ENCODE peak calls at places on chromosomes 2 and 18, in five cellular contexts. T, R, X, Q and B are unnamed samples.

GRCh38 chr2:109516445-109517117 is 97.2 kb downstream of the SEPTIN10 start:
- DNase-seq in T (peak), R (peak), X (peak), Q (peak), B (no peak)

GRCh38 chr2:195407782-195408181 is 249.2 kb upstream of the SLC39A10 start:
- DNase-seq in T (no peak), R (peak), X (no peak), Q (no peak), B (no peak)

GRCh38 chr18:77043541-77044280 is 88.9 kb downstream of the MBP start:
- DNase-seq in T (no peak), R (no peak), X (no peak), Q (no peak), B (no peak)

GRCh38 chr2:42792583-42793313 is at the start of gene HAAO:
- DNase-seq in T (peak), R (no peak), X (no peak), Q (peak), B (no peak)

GRCh38 chr2:33135645-33136044 is 188.9 kb downstream of the LTBP1 start:
- DNase-seq in T (no peak), R (no peak), X (no peak), Q (no peak), B (no peak)

GRCh38 chr2:197075754-197076337 is 149.3 kb upstream of the PGAP1 start:
- DNase-seq in T (no peak), R (peak), X (no peak), Q (no peak), B (no peak)

GRCh38 chr18:52459890-52460289 is 119.9 kb downstream of the DCC start:
- DNase-seq in T (no peak), R (no peak), X (no peak), Q (no peak), B (no peak)

GRCh38 chr18:80181642-80182461 is 65.5 kb downstream of the PARD6G start:
- DNase-seq in T (no peak), R (no peak), X (no peak), Q (peak), B (no peak)

GRCh38 chr2:8582191-8582849 is 99.5 kb upstream of the ID2 start:
- DNase-seq in T (no peak), R (no peak), X (no peak), Q (no peak), B (peak)

GRCh38 chr2:9519250-9519649 is 36.4 kb downstream of the ADAM17 start:
- DNase-seq in T (no peak), R (no peak), X (no peak), Q (no peak), B (no peak)

GRCh38 chr2:41736105-41736567 is 311.7 kb upstream of the PKDCC start:
- DNase-seq in T (no peak), R (no peak), X (no peak), Q (no peak), B (no peak)

GRCh38 chr2:146634256-146635068 is 1210.4 kb upstream of the ACVR2A start:
- DNase-seq in T (no peak), R (peak), X (peak), Q (no peak), B (no peak)

GRCh38 chr2:143732076-143732475 is 602.9 kb downstream of the ARHGAP15 start:
- DNase-seq in T (no peak), R (peak), X (no peak), Q (no peak), B (no peak)

GRCh38 chr2:213125646-213126347 is 25.6 kb downstream of the IKZF2 start:
- DNase-seq in T (no peak), R (no peak), X (no peak), Q (no peak), B (no peak)

GRCh38 chr2:200453853-200454524 is 55.9 kb downstream of the KCTD18 start:
- DNase-seq in T (no peak), R (no peak), X (no peak), Q (no peak), B (no peak)
- TF ChIP-seq CTCF in T (no peak), R (no peak), X (no peak), Q (no peak), B (no peak)

GRCh38 chr2:45816273-45816672 is 164.8 kb downstream of the PRKCE start:
- DNase-seq in T (peak), R (peak), X (no peak), Q (peak), B (no peak)
- TF ChIP-seq CTCF in T (no peak), R (no peak), X (no peak), Q (no peak), B (no peak)

GRCh38 chr18:48446582-48447225 is 37.5 kb upstream of the ZBTB7C start:
- DNase-seq in T (peak), R (peak), X (peak), Q (peak), B (peak)
- TF ChIP-seq CTCF in T (peak), R (peak), X (peak), Q (peak), B (peak)

DNA sequence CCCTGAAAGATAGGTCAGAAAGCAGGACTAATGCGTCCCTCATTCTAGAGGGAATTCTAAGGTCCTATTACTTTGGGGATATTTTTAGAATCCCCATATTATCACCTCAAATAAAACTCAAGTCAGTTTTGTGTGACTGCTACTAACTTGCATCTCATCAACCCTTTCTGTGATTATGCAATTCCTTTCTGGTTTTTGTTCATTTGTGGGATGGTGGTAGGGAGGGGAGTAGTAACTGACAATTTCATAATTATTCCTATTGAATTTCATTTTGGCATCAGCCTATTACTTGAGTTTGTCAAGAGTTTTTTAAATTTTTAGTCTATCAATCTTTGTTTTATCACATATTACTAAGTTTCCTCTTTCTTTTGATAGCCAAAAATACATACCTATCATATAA is 28.4 kb upstream of the TANK start:
- DNase-seq in T (no peak), R (no peak), X (no peak), Q (no peak), B (no peak)
- TF ChIP-seq CTCF in T (no peak), R (no peak), X (no peak), Q (no peak), B (no peak)

GRCh38 chr2:78865663-78866062 is 159.8 kb upstream of the REG3G start:
- DNase-seq in T (no peak), R (no peak), X (no peak), Q (no peak), B (no peak)

GRCh38 chr2:78864205-78864604 is 161.3 kb upstream of the REG3G start:
- DNase-seq in T (no peak), R (no peak), X (no peak), Q (no peak), B (no peak)

GRCh38 chr2:78861546-78861945 is 164.0 kb upstream of the REG3G start:
- DNase-seq in T (no peak), R (peak), X (no peak), Q (no peak), B (no peak)
- TF ChIP-seq CTCF in T (peak), R (peak), X (no peak), Q (no peak), B (peak)

DNA sequence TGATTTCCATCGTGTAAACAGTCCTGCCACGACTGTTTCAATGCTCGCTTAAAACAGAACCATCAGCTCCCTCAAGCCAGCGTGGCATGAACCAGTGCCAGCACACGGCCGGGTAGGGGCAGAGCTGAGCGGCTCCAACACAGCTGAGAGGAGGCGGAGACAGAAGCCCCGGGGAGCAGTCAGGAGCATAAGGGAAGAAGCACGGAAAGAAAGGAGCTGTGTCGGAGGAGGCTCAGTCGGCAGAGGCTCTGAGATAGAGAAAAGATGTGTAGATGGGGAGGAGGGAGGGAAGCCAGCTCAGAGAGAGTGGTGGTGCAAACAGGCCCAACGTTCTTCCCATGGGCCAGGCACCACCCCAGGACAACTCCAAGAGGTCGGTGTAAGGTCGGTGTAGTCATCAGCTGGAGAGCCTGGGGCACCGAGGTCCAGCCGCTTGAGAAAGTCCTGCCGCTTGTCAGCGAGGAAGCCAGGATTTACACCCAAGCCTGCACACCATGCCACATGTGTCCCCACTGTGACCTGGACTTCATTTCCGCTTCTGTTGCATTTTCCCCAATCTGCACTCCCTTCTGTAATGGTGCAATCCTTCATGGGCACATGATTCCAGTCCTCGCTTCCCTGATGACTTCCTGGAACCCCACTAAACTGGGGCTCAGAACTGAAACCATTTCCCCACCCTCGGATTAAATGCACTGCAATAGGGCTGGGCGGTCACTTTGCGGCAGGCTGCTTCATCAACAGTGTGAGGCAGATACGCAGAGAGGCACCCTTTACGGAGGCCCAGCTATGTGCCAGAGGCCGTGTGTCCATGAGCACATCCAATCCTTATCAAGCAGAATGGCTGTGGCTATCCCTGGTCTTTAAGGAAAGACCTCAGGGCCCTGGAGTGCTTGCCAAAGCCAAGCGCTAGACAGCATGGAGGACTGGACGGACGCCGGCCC is 43.5 kb downstream of the CYP27C1 start:
- DNase-seq in T (peak), R (no peak), X (no peak), Q (peak), B (no peak)
- TF ChIP-seq CTCF in T (no peak), R (no peak), X (no peak), Q (no peak), B (no peak)